ENCODE peak calls at places on chromosome 3, in eight cellular contexts. B is nephron progenitor cell, E is GM06990, S is psoas muscle, P is neural crest cell, Q is lung, T is RWPE1, F is fibroblast of mammary gland. N is an unnamed sample.

GRCh38 chr3:196355668-196356067 is 17.5 kb upstream of the TM4SF19 start:
- DNase-seq in B (no peak), E (no peak), S (no peak), P (no peak), Q (no peak), T (no peak), F (no peak), N (no peak)

GRCh38 chr3:133509482-133509881 is 64.0 kb upstream of the CDV3 start:
- DNase-seq in B (no peak), E (no peak), S (no peak), P (no peak), Q (no peak), T (no peak), F (peak), N (no peak)

GRCh38 chr3:171646357-171647133 is 163.7 kb downstream of the PLD1 start:
- DNase-seq in B (no peak), E (no peak), S (no peak), P (no peak), Q (no peak), T (peak), F (peak), N (no peak)

GRCh38 chr3:184177331-184177731 is 2.7 kb downstream of the AP2M1 start:
- DNase-seq in B (no peak), E (no peak), S (peak), P (no peak), Q (no peak), T (no peak), F (peak), N (peak)

GRCh38 chr3:185935465-185936263 is 2.1 kb downstream of the TRA2B start:
- DNase-seq in B (no peak), E (no peak), S (no peak), P (no peak), Q (no peak), T (no peak), F (no peak), N (no peak)

GRCh38 chr3:52471371-52472238 is 16.2 kb downstream of the NISCH start:
- DNase-seq in B (peak), E (peak), S (peak), P (peak), Q (peak), T (peak), F (peak), N (peak)

GRCh38 chr3:112958749-112959560 is 15.9 kb downstream of the CD200R1 start:
- DNase-seq in B (no peak), E (no peak), S (no peak), P (no peak), Q (no peak), T (no peak), F (no peak), N (no peak)

GRCh38 chr3:105746226-105746996 is 122.4 kb downstream of the CBLB start:
- DNase-seq in B (no peak), E (no peak), S (no peak), P (no peak), Q (no peak), T (no peak), F (no peak), N (no peak)

GRCh38 chr3:112133606-112134334 is 722 bp upstream of the GCSAM start:
- DNase-seq in B (no peak), E (no peak), S (no peak), P (no peak), Q (no peak), T (no peak), F (no peak), N (no peak)

GRCh38 chr3:10940106-10940505 is 52.4 kb upstream of the SLC6A1 start:
- DNase-seq in B (no peak), E (no peak), S (no peak), P (no peak), Q (no peak), T (no peak), F (no peak), N (peak)

GRCh38 chr3:114551770-114552526 is 258.1 kb downstream of the TIGIT start:
- DNase-seq in B (no peak), E (no peak), S (no peak), P (no peak), Q (no peak), T (peak), F (peak), N (no peak)

GRCh38 chr3:45842851-45843625 is 1.1 kb upstream of the LZTFL1 start:
- DNase-seq in B (no peak), E (no peak), S (no peak), P (no peak), Q (no peak), T (no peak), F (no peak), N (no peak)

GRCh38 chr3:30426319-30426993 is 179.9 kb upstream of the TGFBR2 start:
- DNase-seq in B (no peak), E (no peak), S (peak), P (no peak), Q (peak), T (no peak), F (peak), N (no peak)

GRCh38 chr3:111926266-111926676 is 52.6 kb upstream of the ABHD10 start:
- DNase-seq in B (no peak), E (no peak), S (no peak), P (no peak), Q (no peak), T (no peak), F (no peak), N (no peak)

GRCh38 chr3:104908761-104909160 is 457.9 kb upstream of the ALCAM start:
- DNase-seq in B (no peak), E (no peak), S (no peak), P (no peak), Q (no peak), T (no peak), F (no peak), N (no peak)

GRCh38 chr3:158539414-158540014 is 31.5 kb upstream of the MLF1 start:
- DNase-seq in B (peak), E (peak), S (no peak), P (peak), Q (no peak), T (peak), F (peak), N (no peak)

GRCh38 chr3:23341147-23341838 is 138.2 kb downstream of the UBE2E2 start:
- DNase-seq in B (no peak), E (no peak), S (no peak), P (no peak), Q (no peak), T (no peak), F (no peak), N (no peak)

GRCh38 chr3:125191256-125191655 is 21.3 kb downstream of the SLC12A8 start:
- DNase-seq in B (no peak), E (no peak), S (no peak), P (no peak), Q (no peak), T (no peak), F (peak), N (no peak)

GRCh38 chr3:125194061-125194848 is 18.3 kb downstream of the SLC12A8 start:
- DNase-seq in B (no peak), E (no peak), S (no peak), P (no peak), Q (no peak), T (peak), F (no peak), N (no peak)

GRCh38 chr3:125190781-125191180 is 21.8 kb downstream of the SLC12A8 start:
- DNase-seq in B (no peak), E (no peak), S (no peak), P (no peak), Q (no peak), T (no peak), F (no peak), N (no peak)

GRCh38 chr3:125191730-125192129 is 20.8 kb downstream of the SLC12A8 start:
- DNase-seq in B (no peak), E (no peak), S (no peak), P (no peak), Q (no peak), T (no peak), F (no peak), N (no peak)

DNA sequence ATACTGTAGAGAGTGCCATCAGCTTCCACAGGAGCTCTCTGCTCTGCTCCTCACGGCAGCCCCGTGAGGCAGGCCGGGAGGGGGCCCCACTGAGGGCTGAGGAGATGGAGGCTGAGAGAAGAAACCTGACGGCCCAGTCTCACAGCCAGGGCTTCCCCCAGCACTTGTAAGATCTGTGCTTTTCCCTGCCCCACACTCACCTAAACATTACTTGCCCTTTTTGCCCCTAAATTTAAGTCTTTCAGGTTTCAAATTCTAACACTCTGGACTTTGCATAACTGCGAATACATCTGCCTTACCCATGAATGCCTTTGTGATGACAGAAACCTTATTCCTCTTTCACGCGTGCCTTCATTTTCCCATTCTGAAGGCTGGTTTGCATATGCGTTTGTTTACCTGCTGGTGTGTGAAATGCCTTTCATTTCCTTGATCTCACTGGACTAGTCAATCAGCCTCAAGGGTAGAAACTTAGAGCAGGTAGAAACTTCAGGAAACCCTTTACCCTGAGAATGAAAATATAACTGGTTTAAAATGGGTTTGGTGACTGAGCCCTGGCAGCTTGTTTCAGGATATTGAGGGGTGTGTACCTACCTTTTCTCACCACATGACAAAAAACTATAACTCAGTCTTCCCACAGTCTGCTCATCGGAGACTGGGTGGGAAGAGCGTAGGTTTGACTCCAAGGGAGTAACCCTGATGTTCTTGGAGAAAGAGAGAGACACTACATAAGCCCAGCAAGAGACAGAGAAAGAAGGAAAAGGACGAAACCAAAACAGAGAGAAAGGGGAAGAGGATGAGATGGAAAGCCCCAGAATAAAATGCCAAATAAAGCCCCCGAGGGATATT is 20.1 kb downstream of the SLC12A8 start:
- DNase-seq in B (no peak), E (peak), S (no peak), P (no peak), Q (no peak), T (no peak), F (no peak), N (no peak)
- TF ChIP-seq CTCF in B (no peak), E (peak), S (no peak), P (no peak), Q (no peak), T (no peak), F (no peak), N (no peak)

DNA sequence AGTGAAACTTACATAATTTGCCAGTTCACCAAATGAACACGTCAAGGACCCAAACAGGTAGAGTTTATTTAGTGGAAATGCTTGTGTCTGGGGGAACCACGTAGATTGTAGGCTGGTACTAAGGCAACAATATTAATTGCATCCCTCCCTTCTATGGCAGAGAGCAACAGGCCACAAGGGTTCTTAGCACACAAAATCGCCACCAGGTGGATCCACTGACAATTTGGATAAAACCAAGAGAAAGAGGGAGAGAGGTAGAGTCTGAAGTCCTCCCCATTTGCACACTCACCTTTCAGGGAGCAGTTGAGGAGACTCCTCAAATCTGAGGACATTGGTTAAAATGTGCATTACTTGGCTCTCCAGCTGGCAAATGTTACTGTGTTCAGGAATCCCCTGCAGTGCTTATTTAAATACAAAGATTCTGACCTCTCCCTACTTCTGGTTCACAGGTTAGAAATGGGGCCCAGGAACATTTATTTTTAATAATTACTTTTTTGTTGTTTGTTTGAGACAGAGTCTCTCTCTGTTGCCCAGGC is 181.0 kb upstream of the FEZF2 start:
- DNase-seq in B (no peak), E (no peak), S (no peak), P (no peak), Q (no peak), T (no peak), F (peak), N (no peak)
- TF ChIP-seq CTCF in B (peak), E (peak), S (peak), P (peak), Q (no peak), T (no peak), F (peak), N (peak)

DNA sequence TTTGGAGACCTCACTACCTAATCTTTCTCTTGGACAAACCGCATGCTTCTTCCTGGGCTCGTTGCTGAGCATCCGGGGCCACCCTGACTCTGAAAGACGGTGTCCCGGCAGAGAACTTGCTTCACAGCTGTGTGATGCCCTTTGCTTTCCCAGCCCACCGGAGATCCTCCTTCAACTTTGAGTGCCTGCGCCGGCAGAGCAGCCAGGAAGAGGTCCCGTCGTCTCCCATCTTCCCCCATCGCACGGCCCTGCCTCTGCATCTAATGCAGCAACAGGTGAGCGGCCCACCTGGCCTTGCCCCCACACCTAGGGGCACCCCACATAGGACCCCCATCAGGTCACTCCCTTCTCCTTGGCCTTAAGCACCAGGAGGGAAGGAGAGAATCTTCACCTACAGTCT is 37.7 kb downstream of the CHDH start:
- DNase-seq in B (no peak), E (no peak), S (no peak), P (no peak), Q (no peak), T (no peak), F (no peak), N (no peak)
- TF ChIP-seq CTCF in B (no peak), E (no peak), S (no peak), P (no peak), Q (no peak), T (no peak), F (no peak), N (no peak)

DNA sequence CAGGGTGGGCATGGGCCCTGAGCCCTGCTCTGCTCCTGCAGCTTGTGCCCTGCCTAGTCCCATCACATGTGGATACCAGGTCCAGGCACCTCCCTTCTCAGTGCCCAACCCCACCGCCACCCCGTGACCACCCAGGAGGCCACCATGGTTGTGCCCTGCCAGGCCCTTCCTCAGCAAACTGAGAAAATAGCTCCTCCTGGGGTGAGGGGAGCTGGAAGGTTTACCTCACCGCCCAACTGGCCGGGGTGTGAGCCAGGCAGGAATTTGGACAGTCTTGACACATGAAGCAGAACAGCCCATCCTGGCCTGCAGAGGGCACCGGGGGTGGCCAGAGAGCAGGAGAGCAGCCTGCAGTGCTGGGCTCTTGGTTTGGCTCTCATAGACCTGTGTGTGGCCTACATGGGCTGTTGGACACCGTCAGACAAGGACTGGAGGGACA is 11.4 kb upstream of the C3orf22 start:
- DNase-seq in B (no peak), E (no peak), S (no peak), P (no peak), Q (peak), T (no peak), F (no peak), N (no peak)
- TF ChIP-seq CTCF in B (no peak), E (no peak), S (no peak), P (no peak), Q (no peak), T (no peak), F (no peak), N (no peak)

GRCh38 chr3:129120254-129121004 is 1.2 kb downstream of the RAB43 start:
- DNase-seq in B (peak), E (peak), S (peak), P (peak), Q (peak), T (peak), F (peak), N (no peak)
- TF ChIP-seq CTCF in B (no peak), E (peak), S (peak), P (peak), Q (no peak), T (no peak), F (peak), N (no peak)

DNA sequence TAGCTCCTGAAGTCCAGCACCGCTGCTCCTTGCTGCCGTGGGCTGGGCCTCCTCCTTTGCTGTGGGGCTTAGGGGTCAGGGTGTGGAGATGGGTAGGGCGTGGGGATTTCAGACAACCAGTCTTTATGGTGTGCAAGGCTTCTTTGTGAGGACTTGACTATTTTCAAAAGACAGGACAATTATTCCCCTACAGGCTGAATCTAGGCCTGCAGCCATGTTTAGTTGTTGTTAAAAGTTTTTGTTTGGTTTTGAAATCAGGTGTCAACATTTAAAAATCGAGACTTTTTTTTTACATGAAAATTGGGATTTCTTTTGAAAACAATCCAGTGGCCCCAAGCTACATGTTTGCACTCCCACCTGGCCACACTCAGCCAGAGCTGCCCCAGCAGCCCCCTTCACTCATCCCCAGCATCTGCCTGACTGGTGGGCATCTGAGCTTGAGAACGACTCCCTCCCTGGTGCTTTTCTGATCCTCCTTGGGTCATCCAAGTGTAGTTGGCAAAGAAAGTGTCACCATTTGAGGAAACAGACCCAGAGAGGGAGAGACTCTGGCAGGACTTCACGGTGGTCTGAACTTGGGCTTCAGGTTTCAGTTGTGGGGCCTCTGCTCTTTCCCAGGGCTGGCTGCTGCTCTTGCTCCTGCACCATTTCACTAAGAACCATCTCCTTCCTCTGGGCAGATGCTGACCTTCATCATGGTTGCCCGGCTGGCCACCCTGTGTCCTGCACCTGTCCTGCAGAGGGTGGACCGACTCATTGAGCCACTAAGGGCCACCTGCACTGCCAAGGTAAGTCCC is 10.4 kb downstream of the RPL32 start:
- DNase-seq in B (no peak), E (no peak), S (no peak), P (no peak), Q (no peak), T (no peak), F (no peak), N (no peak)
- TF ChIP-seq CTCF in B (peak), E (peak), S (peak), P (peak), Q (no peak), T (peak), F (peak), N (peak)

GRCh38 chr3:101814835-101815234 is 34.5 kb upstream of the NFKBIZ start:
- DNase-seq in B (no peak), E (no peak), S (no peak), P (no peak), Q (no peak), T (no peak), F (no peak), N (no peak)

GRCh38 chr3:101811875-101812274 is 32.9 kb downstream of the NXPE3 start:
- DNase-seq in B (no peak), E (no peak), S (no peak), P (no peak), Q (no peak), T (no peak), F (no peak), N (no peak)

GRCh38 chr3:101812895-101813294 is 33.9 kb downstream of the NXPE3 start:
- DNase-seq in B (no peak), E (no peak), S (no peak), P (no peak), Q (no peak), T (no peak), F (no peak), N (no peak)

GRCh38 chr3:101816215-101817149 is 32.8 kb upstream of the NFKBIZ start:
- DNase-seq in B (no peak), E (no peak), S (no peak), P (no peak), Q (no peak), T (peak), F (no peak), N (no peak)

GRCh38 chr3:101813817-101814440 is 34.9 kb downstream of the NXPE3 start:
- DNase-seq in B (no peak), E (no peak), S (no peak), P (no peak), Q (no peak), T (peak), F (peak), N (no peak)
- TF ChIP-seq CTCF in B (peak), E (peak), S (peak), P (peak), Q (peak), T (peak), F (peak), N (peak)

GRCh38 chr3:157135671-157136396 is 24.1 kb downstream of the CCNL1 start:
- DNase-seq in B (no peak), E (no peak), S (no peak), P (no peak), Q (no peak), T (no peak), F (peak), N (no peak)
- TF ChIP-seq CTCF in B (no peak), E (no peak), S (no peak), P (no peak), Q (no peak), T (no peak), F (peak), N (no peak)

GRCh38 chr3:63964287-63965073 is 52.3 kb upstream of the SCAANT1 start:
- DNase-seq in B (no peak), E (no peak), S (no peak), P (no peak), Q (peak), T (no peak), F (no peak), N (no peak)
- TF ChIP-seq CTCF in B (no peak), E (no peak), S (no peak), P (no peak), Q (no peak), T (no peak), F (no peak), N (no peak)

GRCh38 chr3:49566312-49566711 is 12.0 kb downstream of the BSN start:
- DNase-seq in B (no peak), E (no peak), S (no peak), P (no peak), Q (no peak), T (no peak), F (peak), N (no peak)
- TF ChIP-seq CTCF in B (peak), E (peak), S (no peak), P (no peak), Q (no peak), T (no peak), F (peak), N (peak)